ENCODE peak calls at places on chromosomes 7 and 10, in six cellular contexts. P is activated T-cell treated with anti-CD3 and anti-CD28 coated beads, Interleukin-2, amount 50 U/mL, for 72 hours; Y is posterior cingulate gyrus; Z is GM12891; C is NCI-H2081 treated with DMSO at 0.1 percent for 48 hours; D is glomerular endothelial cell. M is an unnamed sample.
A peak's percentile ranks its signal among the peaks of the same experiment; 100 is the strongest.

GRCh38 chr10:17147884-17148494 is 18.4 kb upstream of the CUBN start:
- DNase-seq in Z (no peak), Y (no peak), P (no peak), D (peak; percentile 3), C (no peak), M (no peak)

GRCh38 chr7:84746347-84746746 is 440.5 kb downstream of the SEMA3D start:
- DNase-seq in D (no peak), Z (no peak), P (no peak), C (no peak), Y (no peak), M (no peak)

GRCh38 chr7:154202002-154202401 is 149.8 kb downstream of the DPP6 start:
- DNase-seq in D (no peak), P (no peak), C (no peak), Z (no peak), Y (no peak), M (no peak)

GRCh38 chr10:99661370-99661749 is 2.1 kb downstream of the ENTPD7 start:
- DNase-seq in P (no peak), Y (no peak), Z (no peak), D (no peak), C (no peak), M (no peak)

GRCh38 chr7:53638517-53638916 is 603.1 kb downstream of the POM121L12 start:
- DNase-seq in Z (no peak), C (no peak), D (no peak), P (no peak), Y (no peak), M (no peak)

GRCh38 chr10:97736403-97736901 is 476 bp upstream of the ZFYVE27 start:
- DNase-seq in Z (no peak), Y (no peak), P (no peak), C (no peak), D (no peak), M (no peak)

GRCh38 chr7:16891338-16891737 is 9.6 kb upstream of the AGR3 start:
- DNase-seq in Z (no peak), P (peak; percentile 3), D (peak; percentile 14), Y (no peak), C (peak; percentile 58), M (no peak)

GRCh38 chr7:45918556-45918955 is 2.5 kb downstream of the IGFBP3 start:
- DNase-seq in P (no peak), C (no peak), Y (no peak), D (no peak), Z (no peak), M (no peak)

GRCh38 chr7:46163245-46163644 is 242.2 kb upstream of the IGFBP3 start:
- DNase-seq in P (no peak), D (no peak), Z (no peak), C (no peak), Y (no peak), M (no peak)

GRCh38 chr10:125379592-125379991 is 219.2 kb upstream of the CTBP2 start:
- DNase-seq in Y (no peak), P (no peak), C (no peak), D (no peak), Z (no peak), M (no peak)

GRCh38 chr7:38542156-38542555 is 89.0 kb downstream of the AMPH start:
- DNase-seq in C (no peak), P (no peak), Z (no peak), D (no peak), Y (no peak), M (no peak)

GRCh38 chr10:131218811-131219583 is 92.5 kb downstream of the TCERG1L start:
- DNase-seq in Y (no peak), Z (no peak), P (no peak), D (no peak), C (no peak), M (no peak)

GRCh38 chr7:121753965-121754364 is 119.0 kb upstream of the PTPRZ1 start:
- DNase-seq in P (no peak), Z (no peak), D (no peak), Y (no peak), C (no peak), M (no peak)

GRCh38 chr7:40192036-40192435 is 57.2 kb downstream of the SUGCT start:
- DNase-seq in D (no peak), Z (no peak), C (no peak), P (no peak), Y (no peak), M (no peak)

GRCh38 chr10:110475722-110476515 is 21.8 kb upstream of the DUSP5 start:
- DNase-seq in D (no peak), Y (no peak), C (no peak), Z (no peak), P (no peak), M (no peak)

GRCh38 chr10:113121153-113121552 is 171.1 kb downstream of the TCF7L2 start:
- DNase-seq in C (no peak), Z (no peak), P (no peak), Y (no peak), D (no peak), M (no peak)

GRCh38 chr7:29723599-29723998 is 82.7 kb upstream of the WIPF3 start:
- DNase-seq in Z (no peak), P (no peak), Y (no peak), C (no peak), D (peak; percentile 3), M (no peak)

M was measured in pulmonary artery endothelial cell.